ENCODE peak calls at places on chromosomes 11 and 22, in seven cellular contexts. One of them, this sample, is unnamed.

GRCh38 chr11:9459573-9460321 is 1.1 kb upstream of the ZNF143 start:
- DNase-seq in left ventricle myocardium inferior: no peak
- DNase-seq in upper lobe of right lung: peak; percentile 58
- DNase-seq in A549: peak; percentile 16
- DNase-seq in heart right ventricle: no peak
- DNase-seq in Peyer's patch: no peak
- DNase-seq in astrocyte of the spinal cord: peak; percentile 75
- DNase-seq in this sample: peak; percentile 28

GRCh38 chr11:106426696-106427095 is 349.2 kb downstream of the AASDHPPT start:
- DNase-seq in heart right ventricle: no peak
- DNase-seq in upper lobe of right lung: no peak
- DNase-seq in astrocyte of the spinal cord: no peak
- DNase-seq in A549: no peak
- DNase-seq in Peyer's patch: no peak
- DNase-seq in left ventricle myocardium inferior: no peak
- DNase-seq in this sample: no peak

GRCh38 chr11:61446211-61446651 is 16.3 kb downstream of the SDHAF2 start:
- DNase-seq in upper lobe of right lung: peak; percentile 93
- DNase-seq in left ventricle myocardium inferior: peak; percentile 91
- DNase-seq in Peyer's patch: peak; percentile 89
- DNase-seq in A549: peak; percentile 90
- DNase-seq in heart right ventricle: peak; percentile 90
- DNase-seq in astrocyte of the spinal cord: peak; percentile 96
- DNase-seq in this sample: peak; percentile 94

GRCh38 chr11:69382131-69383128 is 88.5 kb downstream of the MYEOV start:
- DNase-seq in heart right ventricle: peak; percentile 43
- DNase-seq in Peyer's patch: peak; percentile 51
- DNase-seq in astrocyte of the spinal cord: no peak
- DNase-seq in A549: no peak
- DNase-seq in upper lobe of right lung: peak; percentile 67
- DNase-seq in left ventricle myocardium inferior: peak; percentile 57
- DNase-seq in this sample: no peak

GRCh38 chr11:119472186-119472855 is 49.3 kb upstream of the THY1 start:
- DNase-seq in astrocyte of the spinal cord: peak; percentile 15
- DNase-seq in heart right ventricle: no peak
- DNase-seq in A549: no peak
- DNase-seq in left ventricle myocardium inferior: no peak
- DNase-seq in upper lobe of right lung: no peak
- DNase-seq in Peyer's patch: no peak
- DNase-seq in this sample: peak; percentile 32

GRCh38 chr11:7587712-7588111 is 73.9 kb downstream of the PPFIBP2 start:
- DNase-seq in A549: no peak
- DNase-seq in heart right ventricle: no peak
- DNase-seq in astrocyte of the spinal cord: no peak
- DNase-seq in left ventricle myocardium inferior: no peak
- DNase-seq in upper lobe of right lung: no peak
- DNase-seq in Peyer's patch: no peak
- DNase-seq in this sample: no peak

GRCh38 chr11:86064236-86064803 is 4.6 kb downstream of the PICALM start:
- DNase-seq in A549: no peak
- DNase-seq in Peyer's patch: no peak
- DNase-seq in left ventricle myocardium inferior: no peak
- DNase-seq in astrocyte of the spinal cord: no peak
- DNase-seq in heart right ventricle: no peak
- DNase-seq in upper lobe of right lung: no peak
- DNase-seq in this sample: no peak

GRCh38 chr22:46062971-46063631 is 86.1 kb upstream of the WNT7B start:
- DNase-seq in Peyer's patch: peak; percentile 46
- DNase-seq in A549: no peak
- DNase-seq in heart right ventricle: no peak
- DNase-seq in upper lobe of right lung: peak; percentile 54
- DNase-seq in left ventricle myocardium inferior: peak; percentile 9
- DNase-seq in astrocyte of the spinal cord: no peak
- DNase-seq in this sample: no peak

GRCh38 chr22:49281467-49282340 is 546.0 kb downstream of the BRD1 start:
- DNase-seq in A549: peak; percentile 58
- DNase-seq in heart right ventricle: no peak
- DNase-seq in Peyer's patch: no peak
- DNase-seq in astrocyte of the spinal cord: no peak
- DNase-seq in upper lobe of right lung: no peak
- DNase-seq in left ventricle myocardium inferior: no peak
- DNase-seq in this sample: no peak

GRCh38 chr11:119591836-119592310 is 137.1 kb downstream of the NECTIN1 start:
- DNase-seq in heart right ventricle: no peak
- DNase-seq in upper lobe of right lung: no peak
- DNase-seq in astrocyte of the spinal cord: no peak
- DNase-seq in A549: no peak
- DNase-seq in left ventricle myocardium inferior: no peak
- DNase-seq in Peyer's patch: no peak
- DNase-seq in this sample: no peak

GRCh38 chr11:27362032-27362431 is 983 bp downstream of the CCDC34 start:
- DNase-seq in upper lobe of right lung: no peak
- DNase-seq in heart right ventricle: no peak
- DNase-seq in Peyer's patch: no peak
- DNase-seq in left ventricle myocardium inferior: no peak
- DNase-seq in A549: no peak
- DNase-seq in astrocyte of the spinal cord: no peak
- DNase-seq in this sample: no peak

GRCh38 chr11:22163394-22163797 is 29.5 kb upstream of the ANO5 start:
- DNase-seq in astrocyte of the spinal cord: no peak
- DNase-seq in heart right ventricle: no peak
- DNase-seq in upper lobe of right lung: peak; percentile 58
- DNase-seq in left ventricle myocardium inferior: no peak
- DNase-seq in Peyer's patch: no peak
- DNase-seq in A549: no peak
- DNase-seq in this sample: peak; percentile 8

GRCh38 chr11:120608760-120609211 is 97.2 kb downstream of the GRIK4 start:
- DNase-seq in A549: no peak
- DNase-seq in left ventricle myocardium inferior: peak; percentile 53
- DNase-seq in heart right ventricle: peak; percentile 40
- DNase-seq in upper lobe of right lung: no peak
- DNase-seq in astrocyte of the spinal cord: no peak
- DNase-seq in Peyer's patch: no peak
- DNase-seq in this sample: no peak

GRCh38 chr11:112605093-112605666 is 344.5 kb upstream of the PLET1 start:
- DNase-seq in Peyer's patch: no peak
- DNase-seq in upper lobe of right lung: no peak
- DNase-seq in heart right ventricle: no peak
- DNase-seq in left ventricle myocardium inferior: no peak
- DNase-seq in A549: no peak
- DNase-seq in astrocyte of the spinal cord: peak; percentile 59
- DNase-seq in this sample: no peak

GRCh38 chr11:104380358-104380757 is 216.4 kb upstream of the PDGFD start:
- DNase-seq in astrocyte of the spinal cord: peak; percentile 9
- DNase-seq in upper lobe of right lung: no peak
- DNase-seq in left ventricle myocardium inferior: no peak
- DNase-seq in Peyer's patch: no peak
- DNase-seq in A549: no peak
- DNase-seq in heart right ventricle: no peak
- DNase-seq in this sample: peak; percentile 8

GRCh38 chr11:104091281-104092071 is 55.0 kb downstream of the DDI1 start:
- DNase-seq in Peyer's patch: no peak
- DNase-seq in astrocyte of the spinal cord: no peak
- DNase-seq in A549: no peak
- DNase-seq in upper lobe of right lung: no peak
- DNase-seq in left ventricle myocardium inferior: no peak
- DNase-seq in heart right ventricle: no peak
- DNase-seq in this sample: no peak

GRCh38 chr11:132353255-132353654 is 982.8 kb downstream of the NTM start:
- DNase-seq in upper lobe of right lung: no peak
- DNase-seq in A549: no peak
- DNase-seq in heart right ventricle: no peak
- DNase-seq in astrocyte of the spinal cord: no peak
- DNase-seq in left ventricle myocardium inferior: no peak
- DNase-seq in Peyer's patch: no peak
- DNase-seq in this sample: no peak

GRCh38 chr22:39367040-39367439 is 17.2 kb downstream of the SYNGR1 start:
- DNase-seq in left ventricle myocardium inferior: no peak
- DNase-seq in heart right ventricle: no peak
- DNase-seq in astrocyte of the spinal cord: no peak
- DNase-seq in upper lobe of right lung: no peak
- DNase-seq in A549: no peak
- DNase-seq in Peyer's patch: no peak
- DNase-seq in this sample: no peak

GRCh38 chr22:50301581-50301991 is 5.9 kb downstream of the PLXNB2 start:
- DNase-seq in heart right ventricle: no peak
- DNase-seq in upper lobe of right lung: no peak
- DNase-seq in astrocyte of the spinal cord: no peak
- DNase-seq in A549: no peak
- DNase-seq in Peyer's patch: peak; percentile 89
- DNase-seq in left ventricle myocardium inferior: no peak
- DNase-seq in this sample: no peak

GRCh38 chr22:50423956-50424355 is 50.9 kb downstream of the SBF1 start:
- DNase-seq in A549: no peak
- DNase-seq in upper lobe of right lung: no peak
- DNase-seq in left ventricle myocardium inferior: no peak
- DNase-seq in astrocyte of the spinal cord: no peak
- DNase-seq in heart right ventricle: no peak
- DNase-seq in Peyer's patch: no peak
- DNase-seq in this sample: no peak

GRCh38 chr11:117199061-117199915 is at the start of gene TAGLN:
- DNase-seq in astrocyte of the spinal cord: peak; percentile 97
- DNase-seq in Peyer's patch: peak; percentile 63
- DNase-seq in left ventricle myocardium inferior: peak; percentile 77
- DNase-seq in heart right ventricle: peak; percentile 78
- DNase-seq in upper lobe of right lung: peak; percentile 78
- DNase-seq in A549: no peak
- DNase-seq in this sample: peak; percentile 91

GRCh38 chr11:110713469-110713776 is 1.2 kb upstream of the ARHGAP20 start:
- DNase-seq in left ventricle myocardium inferior: no peak
- DNase-seq in A549: no peak
- DNase-seq in upper lobe of right lung: peak; percentile 35
- DNase-seq in Peyer's patch: no peak
- DNase-seq in astrocyte of the spinal cord: no peak
- DNase-seq in heart right ventricle: no peak
- DNase-seq in this sample: no peak

GRCh38 chr11:110711776-110712642 is at the start of gene ARHGAP20:
- DNase-seq in left ventricle myocardium inferior: peak; percentile 55
- DNase-seq in upper lobe of right lung: peak; percentile 91
- DNase-seq in A549: peak; percentile 15
- DNase-seq in Peyer's patch: peak; percentile 73
- DNase-seq in astrocyte of the spinal cord: peak; percentile 46
- DNase-seq in heart right ventricle: peak; percentile 71
- DNase-seq in this sample: peak; percentile 81

GRCh38 chr11:110710520-110711381 is 1.5 kb downstream of the ARHGAP20 start:
- DNase-seq in astrocyte of the spinal cord: peak; percentile 26
- DNase-seq in left ventricle myocardium inferior: peak; percentile 23
- DNase-seq in A549: no peak
- DNase-seq in Peyer's patch: peak; percentile 55
- DNase-seq in heart right ventricle: peak; percentile 24
- DNase-seq in upper lobe of right lung: peak; percentile 76
- DNase-seq in this sample: peak; percentile 48

GRCh38 chr11:110711448-110711775 is 825 bp downstream of the ARHGAP20 start:
- DNase-seq in upper lobe of right lung: no peak
- DNase-seq in A549: no peak
- DNase-seq in heart right ventricle: no peak
- DNase-seq in left ventricle myocardium inferior: no peak
- DNase-seq in Peyer's patch: no peak
- DNase-seq in astrocyte of the spinal cord: no peak
- DNase-seq in this sample: no peak

DNA sequence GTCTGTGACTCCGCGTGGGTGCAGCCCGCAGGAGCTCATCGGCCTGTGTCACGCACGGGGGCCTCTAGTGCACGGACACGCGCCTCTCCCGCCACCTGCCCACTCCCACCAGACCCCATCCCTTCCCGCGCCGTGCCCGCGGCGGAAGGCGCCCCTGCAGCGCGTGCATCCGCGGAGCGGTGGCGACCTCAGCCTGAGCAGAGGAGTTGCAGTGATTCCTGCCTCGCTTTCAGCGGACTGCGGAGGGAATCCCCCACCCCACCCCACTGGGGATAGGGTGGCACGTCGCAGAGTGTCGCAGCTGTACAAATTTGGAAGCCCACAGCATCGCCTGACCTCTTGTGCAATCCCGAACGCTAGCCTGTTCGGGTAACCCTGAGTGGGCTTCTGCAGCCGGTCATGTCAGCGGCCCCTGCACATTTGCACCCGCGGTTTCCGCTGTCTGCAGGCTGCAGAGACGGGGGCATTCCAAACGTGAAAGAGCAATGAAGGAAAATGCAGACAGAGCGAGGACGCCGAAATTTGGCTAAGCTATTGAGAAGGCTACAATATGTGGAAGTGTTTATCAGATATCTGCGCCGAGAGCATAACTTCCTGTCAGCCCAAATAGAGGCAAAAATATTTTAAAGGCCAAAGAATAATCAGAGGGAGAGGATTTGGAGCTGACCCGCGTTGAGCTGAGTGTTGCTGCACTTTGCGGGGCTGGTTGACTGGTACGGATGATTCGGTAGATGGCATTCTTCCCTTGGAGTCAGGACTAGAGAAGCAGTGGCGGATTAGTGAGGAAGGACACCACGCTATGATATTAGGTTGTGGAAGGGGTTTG is 619 bp upstream of the ARHGAP20 start:
- DNase-seq in astrocyte of the spinal cord: peak; percentile 60
- DNase-seq in left ventricle myocardium inferior: no peak
- DNase-seq in upper lobe of right lung: peak; percentile 59
- DNase-seq in Peyer's patch: no peak
- DNase-seq in A549: no peak
- DNase-seq in heart right ventricle: no peak
- DNase-seq in this sample: peak; percentile 74
- TF ChIP-seq CTCF in astrocyte of the spinal cord: peak; percentile 19
- TF ChIP-seq CTCF in left ventricle myocardium inferior: no peak
- TF ChIP-seq CTCF in upper lobe of right lung: peak; percentile 14
- TF ChIP-seq CTCF in Peyer's patch: no peak
- TF ChIP-seq CTCF in A549: no peak
- TF ChIP-seq CTCF in heart right ventricle: no peak
- TF ChIP-seq CTCF in this sample: peak; percentile 38

GRCh38 chr22:31451709-31452571 is 37.7 kb downstream of the EIF4ENIF1 start:
- DNase-seq in upper lobe of right lung: no peak
- DNase-seq in A549: peak; percentile 21
- DNase-seq in Peyer's patch: no peak
- DNase-seq in heart right ventricle: no peak
- DNase-seq in left ventricle myocardium inferior: no peak
- DNase-seq in astrocyte of the spinal cord: peak; percentile 43
- DNase-seq in this sample: peak; percentile 69
- TF ChIP-seq CTCF in upper lobe of right lung: peak; percentile 41
- TF ChIP-seq CTCF in A549: peak; percentile 46
- TF ChIP-seq CTCF in Peyer's patch: peak; percentile 19
- TF ChIP-seq CTCF in heart right ventricle: no peak
- TF ChIP-seq CTCF in left ventricle myocardium inferior: peak; percentile 45
- TF ChIP-seq CTCF in astrocyte of the spinal cord: peak; percentile 70
- TF ChIP-seq CTCF in this sample: peak; percentile 71

GRCh38 chr11:76248210-76248609 is 41.9 kb upstream of the WNT11 start:
- DNase-seq in astrocyte of the spinal cord: no peak
- DNase-seq in A549: peak; percentile 52
- DNase-seq in upper lobe of right lung: no peak
- DNase-seq in Peyer's patch: no peak
- DNase-seq in left ventricle myocardium inferior: no peak
- DNase-seq in heart right ventricle: no peak
- DNase-seq in this sample: no peak
- TF ChIP-seq CTCF in astrocyte of the spinal cord: peak; percentile 10
- TF ChIP-seq CTCF in A549: peak; percentile 27
- TF ChIP-seq CTCF in upper lobe of right lung: peak; percentile 14
- TF ChIP-seq CTCF in Peyer's patch: no peak
- TF ChIP-seq CTCF in left ventricle myocardium inferior: peak; percentile 21
- TF ChIP-seq CTCF in heart right ventricle: no peak
- TF ChIP-seq CTCF in this sample: peak; percentile 34

GRCh38 chr11:130827697-130828377 is 88.4 kb downstream of the SNX19 start:
- DNase-seq in upper lobe of right lung: no peak
- DNase-seq in heart right ventricle: peak; percentile 63
- DNase-seq in A549: peak; percentile 69
- DNase-seq in astrocyte of the spinal cord: peak; percentile 79
- DNase-seq in Peyer's patch: no peak
- DNase-seq in left ventricle myocardium inferior: peak; percentile 65
- DNase-seq in this sample: peak; percentile 80
- TF ChIP-seq CTCF in upper lobe of right lung: peak; percentile 26
- TF ChIP-seq CTCF in heart right ventricle: peak; percentile 45
- TF ChIP-seq CTCF in A549: peak; percentile 62
- TF ChIP-seq CTCF in astrocyte of the spinal cord: peak; percentile 84
- TF ChIP-seq CTCF in Peyer's patch: no peak
- TF ChIP-seq CTCF in left ventricle myocardium inferior: peak; percentile 72
- TF ChIP-seq CTCF in this sample: peak; percentile 68

GRCh38 chr11:64008283-64008931 is 22.2 kb downstream of the OTUB1 start:
- DNase-seq in heart right ventricle: no peak
- DNase-seq in astrocyte of the spinal cord: no peak
- DNase-seq in left ventricle myocardium inferior: no peak
- DNase-seq in Peyer's patch: no peak
- DNase-seq in upper lobe of right lung: no peak
- DNase-seq in A549: no peak
- DNase-seq in this sample: no peak
- TF ChIP-seq CTCF in heart right ventricle: no peak
- TF ChIP-seq CTCF in astrocyte of the spinal cord: no peak
- TF ChIP-seq CTCF in left ventricle myocardium inferior: no peak
- TF ChIP-seq CTCF in Peyer's patch: no peak
- TF ChIP-seq CTCF in upper lobe of right lung: no peak
- TF ChIP-seq CTCF in A549: no peak
- TF ChIP-seq CTCF in this sample: no peak